ENCODE peak calls at places on chromosomes 12 and 14, in four cellular contexts. B is A549, I is neural progenitor cell, D is PC-3. W is an unnamed sample.
A peak's percentile ranks its signal among the peaks of the same experiment; 100 is the strongest.

GRCh38 chr14:68307769-68308168 is 485.1 kb downstream of the ZFP36L1 start:
- DNase-seq in B (no peak), I (no peak), D (no peak), W (no peak)

GRCh38 chr12:130703733-130704375 is 12.2 kb downstream of the RIMBP2 start:
- DNase-seq in B (no peak), I (no peak), D (no peak), W (peak; percentile 75)

GRCh38 chr12:51345681-51346080 is 798 bp downstream of the CELA1 start:
- DNase-seq in B (no peak), I (no peak), D (peak; percentile 21), W (no peak)

GRCh38 chr12:57239587-57240068 is 10.1 kb downstream of the SHMT2 start:
- DNase-seq in B (no peak), I (no peak), D (no peak), W (no peak)

GRCh38 chr12:106999444-106999843 is 12.5 kb upstream of the MTERF2 start:
- DNase-seq in B (no peak), I (no peak), D (no peak), W (no peak)

GRCh38 chr12:14961466-14962155 is at the start of gene ARHGDIB:
- DNase-seq in B (no peak), I (no peak), D (no peak), W (no peak)

GRCh38 chr14:99603471-99603933 is 505 bp downstream of the CCDC85C start:
- DNase-seq in B (peak; percentile 69), I (peak; percentile 77), D (peak; percentile 25), W (no peak)

GRCh38 chr12:93128332-93128707 is 199.2 kb upstream of the EEA1 start:
- DNase-seq in B (no peak), I (no peak), D (no peak), W (no peak)

GRCh38 chr12:71846322-71846940 is 6.9 kb downstream of the TBC1D15 start:
- DNase-seq in B (peak; percentile 49), I (no peak), D (peak; percentile 62), W (peak; percentile 15)

GRCh38 chr12:79347852-79348251 is 342.9 kb downstream of the PAWR start:
- DNase-seq in B (no peak), I (no peak), D (no peak), W (no peak)

GRCh38 chr12:92467886-92468285 is 234.9 kb upstream of the PLEKHG7 start:
- DNase-seq in B (peak; percentile 13), I (no peak), D (peak; percentile 4), W (no peak)

GRCh38 chr12:98369601-98370000 is 145.8 kb upstream of the TMPO start:
- DNase-seq in B (no peak), I (no peak), D (no peak), W (no peak)

GRCh38 chr14:50816419-50817047 is 14.4 kb downstream of the NIN start:
- DNase-seq in B (no peak), I (no peak), D (no peak), W (no peak)

GRCh38 chr12:3342051-3342450 is 149.0 kb upstream of the PRMT8 start:
- DNase-seq in B (peak; percentile 22), I (peak; percentile 88), D (peak; percentile 23), W (peak; percentile 82)

GRCh38 chr14:57493467-57494181 is at the start of gene CCDC198:
- DNase-seq in B (peak; percentile 71), I (no peak), D (no peak), W (no peak)

GRCh38 chr12:6057693-6058092 is 66.8 kb downstream of the VWF start:
- DNase-seq in B (no peak), I (peak; percentile 84), D (no peak), W (no peak)

DNA sequence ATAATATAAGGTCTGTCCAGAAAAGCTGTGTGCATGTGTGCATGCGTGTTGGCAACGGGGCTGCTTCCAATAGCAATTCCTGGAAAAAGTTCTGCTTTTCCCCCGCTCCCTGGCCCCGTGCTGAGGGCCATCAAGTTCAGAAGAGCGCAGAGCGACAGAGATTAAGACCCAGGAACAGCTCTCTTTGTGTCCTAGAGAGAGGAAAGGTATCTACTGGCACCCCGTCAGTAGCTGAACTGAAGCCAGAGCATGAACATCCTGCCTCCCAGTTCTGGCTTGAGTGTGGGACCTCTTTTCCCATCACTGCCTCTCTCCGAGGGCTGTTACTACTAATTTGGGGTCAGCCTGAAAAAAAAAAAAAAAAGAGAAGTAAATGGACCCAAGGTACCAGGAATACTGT is 15.5 kb downstream of the HDAC7 start:
- DNase-seq in B (no peak), I (no peak), D (no peak), W (no peak)
- H3K4me1 ChIP-seq in B (peaks cover 25% of the 10 kb centered on the region), I (peaks cover 36% of the 10 kb centered on the region), D (no peaks in the 10 kb centered on the region), W (peaks cover 37% of the 10 kb centered on the region)

GRCh38 chr14:64992328-64992885 is 5.7 kb downstream of the FNTB start:
- DNase-seq in B (no peak), I (no peak), D (no peak), W (no peak)

GRCh38 chr14:64990291-64990690 is 3.6 kb downstream of the FNTB start:
- DNase-seq in B (no peak), I (no peak), D (no peak), W (no peak)

GRCh38 chr14:64993263-64993662 is 6.6 kb downstream of the FNTB start:
- DNase-seq in B (no peak), I (no peak), D (no peak), W (no peak)

GRCh38 chr14:64994540-64994939 is 7.8 kb downstream of the FNTB start:
- DNase-seq in B (no peak), I (no peak), D (no peak), W (no peak)

DNA sequence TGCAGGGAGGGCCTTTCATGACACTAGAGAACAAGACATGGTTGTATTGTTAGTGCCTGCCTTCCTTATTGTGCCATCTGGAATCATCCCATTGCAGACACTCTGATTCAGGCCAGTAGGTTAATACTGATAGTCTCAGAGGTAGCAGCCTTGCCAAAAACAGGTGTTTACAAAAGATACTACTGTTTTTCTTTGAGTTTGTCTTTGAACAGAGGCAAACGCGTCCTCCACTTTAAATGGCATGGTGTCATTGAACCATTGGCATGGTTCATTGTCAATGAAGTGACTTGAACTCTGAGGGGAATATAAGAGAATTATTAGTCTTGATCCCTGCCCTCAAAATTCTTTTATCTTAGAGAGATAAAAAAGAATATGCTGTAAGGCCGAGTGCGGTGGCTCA is 4.2 kb downstream of the FNTB start:
- DNase-seq in B (no peak), I (no peak), D (no peak), W (no peak)
- H3K4me1 ChIP-seq in B (peaks cover 11% of the 10 kb centered on the region), I (peaks cover 7% of the 10 kb centered on the region), D (peaks cover 17% of the 10 kb centered on the region), W (peaks cover 8% of the 10 kb centered on the region)

DNA sequence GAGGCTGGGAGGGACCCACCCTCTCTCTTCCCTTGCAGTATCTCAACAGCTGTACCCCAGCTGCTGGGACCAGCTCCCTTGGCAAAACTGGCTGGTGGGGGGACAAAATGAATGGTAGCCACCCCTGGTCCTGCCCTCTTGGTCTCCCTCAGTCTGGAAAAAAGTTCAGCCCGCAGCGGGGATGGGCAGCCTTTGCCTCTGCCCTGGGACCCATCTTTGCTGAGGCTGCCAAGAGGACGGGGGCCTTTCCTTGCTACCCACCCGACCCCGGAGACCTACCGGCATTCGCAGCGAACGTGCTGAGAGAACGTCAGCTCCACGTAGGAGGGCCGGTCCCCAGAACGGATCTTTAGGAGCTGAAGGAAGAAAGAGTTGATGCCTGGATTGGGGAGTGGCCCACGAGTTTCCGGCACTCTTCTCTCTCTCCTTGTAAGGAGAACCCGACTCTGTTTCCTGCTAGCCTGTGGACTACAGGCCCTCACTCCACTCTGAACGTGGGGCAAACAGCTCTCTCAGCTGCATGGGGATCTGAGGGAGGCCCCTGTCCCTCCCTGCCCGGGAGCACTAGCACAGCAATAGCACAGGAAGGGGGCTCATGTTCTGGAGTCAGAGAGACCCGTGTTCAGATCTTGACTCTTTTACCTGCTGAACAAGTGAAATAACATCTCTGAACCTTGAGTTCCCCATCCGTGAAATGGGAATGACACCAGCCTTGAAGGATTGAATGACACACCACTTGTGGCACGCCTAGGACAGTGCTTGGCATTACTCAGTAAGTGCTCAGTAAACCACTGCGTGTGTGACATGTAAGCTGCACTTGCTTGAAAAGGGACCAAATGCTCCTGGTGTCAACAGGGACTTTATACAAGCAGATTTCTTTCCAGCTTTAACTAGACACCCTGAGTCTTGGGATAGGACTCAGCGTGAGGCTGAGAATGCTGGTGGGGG is 6.9 kb downstream of the PGF start:
- DNase-seq in B (no peak), I (no peak), D (no peak), W (no peak)
- H3K4me1 ChIP-seq in B (peaks cover 21% of the 10 kb centered on the region), I (peaks cover 6% of the 10 kb centered on the region), D (peaks cover 15% of the 10 kb centered on the region), W (no peaks in the 10 kb centered on the region)

GRCh38 chr12:18932715-18933114 is 194.8 kb downstream of the CAPZA3 start:
- DNase-seq in B (no peak), I (no peak), D (no peak), W (no peak)

DNA sequence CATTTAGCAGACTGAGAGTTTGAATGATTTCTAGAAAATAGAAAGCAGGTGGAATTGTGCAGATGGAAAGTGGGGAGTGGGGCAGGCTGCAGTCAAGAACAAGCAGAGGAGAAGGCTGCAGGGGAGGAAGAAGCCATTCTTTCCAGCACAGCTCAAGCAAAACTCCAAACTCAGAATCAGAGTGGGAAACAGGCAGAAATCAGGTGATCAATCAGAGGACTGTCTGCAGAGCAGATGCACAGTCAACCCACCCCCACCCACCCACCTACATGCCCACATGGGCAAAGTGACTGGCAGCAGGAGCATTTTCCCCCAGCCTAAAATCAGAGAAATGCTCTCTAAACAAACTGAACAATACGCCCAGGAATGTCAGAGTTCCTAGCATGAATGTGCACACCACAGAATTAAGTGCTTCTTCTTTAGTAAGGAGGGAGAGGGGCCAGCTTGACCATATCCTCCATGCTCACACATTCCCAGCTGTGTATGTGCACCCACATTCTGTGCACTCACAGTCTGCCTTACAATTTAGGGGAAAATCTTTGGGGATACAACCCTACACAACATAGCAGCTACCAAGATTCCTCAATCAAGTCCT is 194.1 kb upstream of the PLEKHA5 start:
- DNase-seq in B (no peak), I (peak; percentile 7), D (no peak), W (no peak)
- H3K4me1 ChIP-seq in B (no peaks in the 10 kb centered on the region), I (no peaks in the 10 kb centered on the region), D (no peaks in the 10 kb centered on the region), W (no peaks in the 10 kb centered on the region)

DNA sequence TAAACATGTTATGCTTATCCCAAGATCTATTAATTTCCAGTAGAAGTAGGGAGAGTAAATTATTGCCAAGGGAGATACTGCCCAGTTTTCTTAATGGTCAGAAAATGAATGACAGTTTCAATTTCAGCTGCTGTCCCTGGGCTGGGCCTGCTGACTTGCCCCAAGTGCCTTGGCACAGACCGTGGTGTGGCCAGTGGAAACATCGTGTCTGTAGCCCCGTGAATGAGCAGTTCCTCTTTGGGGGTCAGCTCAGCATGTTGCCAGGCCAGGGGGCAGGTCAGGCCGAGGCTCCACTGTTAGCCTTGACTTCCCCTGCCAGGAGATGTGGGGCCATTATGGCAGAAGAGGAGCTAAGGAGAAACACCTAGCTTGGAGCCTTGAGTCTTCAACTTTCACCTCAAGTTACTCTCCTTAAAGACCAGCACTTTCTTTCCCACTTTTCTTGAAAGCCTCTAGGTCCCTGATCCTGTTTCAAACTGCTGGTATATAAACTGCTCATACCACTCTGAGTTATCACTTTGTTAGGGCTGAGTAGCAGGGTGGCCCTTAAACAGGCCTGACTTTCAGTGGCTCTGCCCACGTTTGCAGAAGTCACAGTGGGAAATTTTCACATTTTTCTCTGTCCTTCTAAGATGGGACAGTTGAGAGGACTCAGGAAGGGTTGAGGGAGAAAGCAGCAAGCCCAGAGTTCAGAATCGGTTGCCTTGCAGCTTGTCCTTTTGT is 73.2 kb downstream of the SUSD6 start:
- DNase-seq in B (no peak), I (no peak), D (no peak), W (no peak)
- H3K4me1 ChIP-seq in B (no peaks in the 10 kb centered on the region), I (peaks cover 48% of the 10 kb centered on the region), D (peaks cover 17% of the 10 kb centered on the region), W (peaks cover 40% of the 10 kb centered on the region)